ENCODE peak calls at places on chromosomes 5 and 9, in seven cellular contexts. One of them, this sample, is unnamed.

GRCh38 chr9:76525196-76525595 is 66.2 kb downstream of the GCNT1 start:
- DNase-seq in KBM-7: no peak
- DNase-seq in A673: no peak
- DNase-seq in fibroblast of mammary gland: no peak
- DNase-seq in HS-5: no peak
- DNase-seq in upper lobe of right lung: no peak
- DNase-seq in HCT116: no peak
- DNase-seq in this sample: no peak

GRCh38 chr5:1771149-1772065 is 28.2 kb downstream of the MRPL36 start:
- DNase-seq in KBM-7: no peak
- DNase-seq in A673: no peak
- DNase-seq in fibroblast of mammary gland: no peak
- DNase-seq in HS-5: no peak
- DNase-seq in upper lobe of right lung: no peak
- DNase-seq in HCT116: no peak
- DNase-seq in this sample: peak

GRCh38 chr5:937151-937924 is 44.7 kb downstream of the TRIP13 start:
- DNase-seq in KBM-7: no peak
- DNase-seq in A673: no peak
- DNase-seq in fibroblast of mammary gland: no peak
- DNase-seq in HS-5: no peak
- DNase-seq in upper lobe of right lung: peak
- DNase-seq in HCT116: no peak
- DNase-seq in this sample: no peak

GRCh38 chr5:6674421-6674820 is 38.8 kb upstream of the TENT4A start:
- DNase-seq in KBM-7: peak
- DNase-seq in A673: no peak
- DNase-seq in fibroblast of mammary gland: no peak
- DNase-seq in HS-5: no peak
- DNase-seq in upper lobe of right lung: no peak
- DNase-seq in HCT116: no peak
- DNase-seq in this sample: no peak

GRCh38 chr5:76256116-76256889 is 146.8 kb upstream of the IQGAP2 start:
- DNase-seq in KBM-7: peak
- DNase-seq in A673: peak
- DNase-seq in fibroblast of mammary gland: peak
- DNase-seq in HS-5: peak
- DNase-seq in upper lobe of right lung: no peak
- DNase-seq in HCT116: peak
- DNase-seq in this sample: no peak

GRCh38 chr5:177131019-177131320 is 2.6 kb upstream of the NSD1 start:
- DNase-seq in KBM-7: no peak
- DNase-seq in A673: no peak
- DNase-seq in fibroblast of mammary gland: no peak
- DNase-seq in HS-5: no peak
- DNase-seq in upper lobe of right lung: no peak
- DNase-seq in HCT116: no peak
- DNase-seq in this sample: no peak

GRCh38 chr9:104074876-104075275 is 19.2 kb upstream of the SMC2 start:
- DNase-seq in KBM-7: no peak
- DNase-seq in A673: no peak
- DNase-seq in fibroblast of mammary gland: peak
- DNase-seq in HS-5: peak
- DNase-seq in upper lobe of right lung: no peak
- DNase-seq in HCT116: no peak
- DNase-seq in this sample: no peak

GRCh38 chr5:111968459-111968858 is 211.5 kb upstream of the NREP start:
- DNase-seq in KBM-7: no peak
- DNase-seq in A673: no peak
- DNase-seq in fibroblast of mammary gland: peak
- DNase-seq in HS-5: no peak
- DNase-seq in upper lobe of right lung: no peak
- DNase-seq in HCT116: no peak
- DNase-seq in this sample: no peak

GRCh38 chr9:92504881-92505280 is 22.6 kb upstream of the ASPN start:
- DNase-seq in KBM-7: no peak
- DNase-seq in A673: no peak
- DNase-seq in fibroblast of mammary gland: peak
- DNase-seq in HS-5: no peak
- DNase-seq in upper lobe of right lung: no peak
- DNase-seq in HCT116: no peak
- DNase-seq in this sample: no peak

GRCh38 chr5:55597014-55597981 is 62.5 kb upstream of the PLPP1 start:
- DNase-seq in KBM-7: peak
- DNase-seq in A673: peak
- DNase-seq in fibroblast of mammary gland: peak
- DNase-seq in HS-5: peak
- DNase-seq in upper lobe of right lung: no peak
- DNase-seq in HCT116: peak
- DNase-seq in this sample: no peak

GRCh38 chr5:56313596-56313995 is 80.5 kb upstream of the ANKRD55 start:
- DNase-seq in KBM-7: no peak
- DNase-seq in A673: no peak
- DNase-seq in fibroblast of mammary gland: no peak
- DNase-seq in HS-5: no peak
- DNase-seq in upper lobe of right lung: no peak
- DNase-seq in HCT116: no peak
- DNase-seq in this sample: no peak